ENCODE peak calls at places on chromosomes 5 and 9, in four cellular contexts. O, P, X and E are unnamed samples.

GRCh38 chr5:140322751-140323731 is 20.1 kb upstream of the PFDN1 start:
- DNase-seq in O (no peak), P (no peak), X (peak), E (no peak)

GRCh38 chr5:43192558-43193170 is 639 bp downstream of the NIM1K start:
- DNase-seq in X (peak), P (no peak), O (peak), E (peak)

GRCh38 chr5:142904421-142904820 is 134.2 kb downstream of the ARHGAP26 start:
- DNase-seq in O (no peak), P (no peak), X (peak), E (no peak)

GRCh38 chr5:43033845-43034590 is 6.1 kb downstream of the ANXA2R start:
- DNase-seq in P (no peak), O (no peak), X (peak), E (no peak)

GRCh38 chr5:131264453-131265200 is 774 bp downstream of the CDC42SE2 start:
- DNase-seq in X (peak), O (peak), P (no peak), E (no peak)

GRCh38 chr9:94874316-94874715 is 147.8 kb downstream of the AOPEP start:
- DNase-seq in O (no peak), X (no peak), P (no peak), E (no peak)

GRCh38 chr9:79570449-79571308 is 1.1 kb upstream of the TLE4 start:
- DNase-seq in P (no peak), X (peak), O (peak), E (peak)

GRCh38 chr5:141805874-141806273 is 72.3 kb downstream of the PCDH1 start:
- DNase-seq in O (no peak), X (peak), P (no peak), E (no peak)

GRCh38 chr9:94700445-94700844 is 26.1 kb upstream of the AOPEP start:
- DNase-seq in P (no peak), X (no peak), O (no peak), E (no peak)

GRCh38 chr5:143117821-143118220 is 285.7 kb downstream of the NR3C1 start:
- DNase-seq in O (no peak), P (no peak), X (no peak), E (no peak)

GRCh38 chr9:69070201-69070600 is 34.6 kb downstream of the FXN start:
- DNase-seq in O (no peak), P (no peak), X (no peak), E (no peak)

GRCh38 chr9:124443625-124444024 is 6.6 kb upstream of the ADGRD2 start:
- DNase-seq in P (no peak), O (no peak), X (no peak), E (no peak)

GRCh38 chr5:137234973-137235943 is 263.9 kb downstream of the SPOCK1 start:
- DNase-seq in P (no peak), O (no peak), X (peak), E (no peak)

GRCh38 chr9:38227061-38227540 is 158.1 kb upstream of the SHB start:
- DNase-seq in X (peak), P (peak), O (peak), E (peak)

GRCh38 chr5:172436078-172436873 is 18.0 kb downstream of the SH3PXD2B start:
- DNase-seq in P (no peak), X (no peak), O (no peak), E (no peak)

GRCh38 chr5:78953092-78953800 is 31.9 kb downstream of the ARSB start:
- DNase-seq in O (no peak), X (no peak), P (no peak), E (no peak)

GRCh38 chr9:88775559-88775958 is 215.7 kb upstream of the S1PR3 start:
- DNase-seq in P (no peak), X (peak), O (no peak), E (no peak)

GRCh38 chr5:102433473-102433872 is 65.3 kb downstream of the SLCO6A1 start:
- DNase-seq in O (no peak), X (no peak), P (no peak), E (no peak)

GRCh38 chr5:88886252-88886651 is 3.3 kb upstream of the MEF2C start:
- DNase-seq in O (no peak), X (no peak), P (no peak), E (no peak)

GRCh38 chr5:34007116-34007674 is 655 bp downstream of the AMACR start:
- DNase-seq in O (peak), P (no peak), X (peak), E (no peak)

GRCh38 chr5:90446961-90447360 is 27.6 kb downstream of the MBLAC2 start:
- DNase-seq in X (no peak), P (no peak), O (no peak), E (no peak)

GRCh38 chr9:36928670-36929349 is 105.3 kb downstream of the PAX5 start:
- DNase-seq in O (no peak), P (no peak), X (peak), E (no peak)

GRCh38 chr5:73394610-73395009 is 54.0 kb downstream of the FOXD1 start:
- DNase-seq in X (no peak), P (no peak), O (no peak), E (no peak)

GRCh38 chr9:19629506-19629905 is 159.3 kb downstream of the SLC24A2 start:
- DNase-seq in X (no peak), P (no peak), O (no peak), E (no peak)

GRCh38 chr9:85743290-85744128 is 1.8 kb upstream of the AGTPBP1 start:
- DNase-seq in X (no peak), O (no peak), P (no peak), E (no peak)

GRCh38 chr5:126805108-126805507 is 28.2 kb downstream of the LMNB1 start:
- DNase-seq in O (no peak), P (no peak), X (peak), E (no peak)

GRCh38 chr9:116546711-116547581 is 140.2 kb upstream of the TRIM32 start:
- DNase-seq in O (no peak), P (no peak), X (no peak), E (no peak)

GRCh38 chr5:136891601-136892000 is 526.3 kb upstream of the TRPC7 start:
- DNase-seq in O (no peak), X (no peak), P (no peak), E (no peak)

GRCh38 chr5:177462021-177462670 is 11.3 kb downstream of the DBN1 start:
- DNase-seq in P (no peak), X (peak), O (no peak), E (no peak)

GRCh38 chr9:136728548-136729123 is 14.1 kb downstream of the LCN10 start:
- DNase-seq in X (peak), O (no peak), P (no peak), E (no peak)

GRCh38 chr9:38200431-38200830 is 131.4 kb upstream of the SHB start:
- DNase-seq in X (no peak), O (no peak), P (no peak), E (no peak)

GRCh38 chr9:87490225-87490624 is 7.4 kb upstream of the DAPK1 start:
- DNase-seq in P (no peak), X (no peak), O (no peak), E (no peak)

GRCh38 chr5:39648539-39649200 is 223.9 kb upstream of the DAB2 start:
- DNase-seq in X (peak), P (no peak), O (no peak), E (no peak)

GRCh38 chr9:110977259-110977709 is 61.0 kb downstream of the LPAR1 start:
- DNase-seq in P (no peak), X (no peak), O (peak), E (no peak)

GRCh38 chr5:106172681-106173532 is 1497.8 kb downstream of the EFNA5 start:
- DNase-seq in P (no peak), X (no peak), O (no peak), E (no peak)

GRCh38 chr5:80083115-80083890 is 48.2 kb downstream of the THBS4 start:
- DNase-seq in P (no peak), O (peak), X (peak), E (peak)

GRCh38 chr5:25090275-25090674 is 445.5 kb upstream of the CDH10 start:
- DNase-seq in X (no peak), P (no peak), O (no peak), E (no peak)

GRCh38 chr9:87602933-87603643 is 105.4 kb downstream of the DAPK1 start:
- DNase-seq in O (no peak), X (no peak), P (no peak), E (no peak)

GRCh38 chr5:95711501-95712346 is 19.4 kb upstream of the RHOBTB3 start:
- DNase-seq in P (no peak), O (no peak), X (no peak), E (no peak)